ENCODE peak calls at places on chromosomes 7 and 10, in ten cellular contexts. One of them, this sample, is unnamed.

GRCh38 chr10:6349846-6350245 is 147.1 kb downstream of the PFKFB3 start:
- DNase-seq in SW 1271: no peak
- DNase-seq in EL: no peak
- DNase-seq in GM10248: no peak
- DNase-seq in glomerular endothelial cell: no peak
- DNase-seq in stimulated activated CD8-positive, alpha-beta memory T cell treated with anti-CD3 and anti-CD28 coated beads, Interleukin-4, amount 100 ng/mL, for 24 hours: no peak
- DNase-seq in Karpas-422: no peak
- DNase-seq in progenitor cell of endocrine pancreas: no peak
- DNase-seq in fibroblast of mammary gland: no peak
- DNase-seq in EH: no peak
- DNase-seq in this sample: no peak

GRCh38 chr10:69439350-69439739 is 11.9 kb upstream of the TSPAN15 start:
- DNase-seq in SW 1271: no peak
- DNase-seq in EL: peak
- DNase-seq in GM10248: no peak
- DNase-seq in glomerular endothelial cell: no peak
- DNase-seq in stimulated activated CD8-positive, alpha-beta memory T cell treated with anti-CD3 and anti-CD28 coated beads, Interleukin-4, amount 100 ng/mL, for 24 hours: no peak
- DNase-seq in Karpas-422: no peak
- DNase-seq in progenitor cell of endocrine pancreas: no peak
- DNase-seq in fibroblast of mammary gland: peak
- DNase-seq in EH: peak
- DNase-seq in this sample: no peak

GRCh38 chr10:47282005-47282656 is 17.9 kb upstream of the GDF10 start:
- DNase-seq in SW 1271: no peak
- DNase-seq in EL: no peak
- DNase-seq in GM10248: no peak
- DNase-seq in glomerular endothelial cell: no peak
- DNase-seq in stimulated activated CD8-positive, alpha-beta memory T cell treated with anti-CD3 and anti-CD28 coated beads, Interleukin-4, amount 100 ng/mL, for 24 hours: no peak
- DNase-seq in Karpas-422: no peak
- DNase-seq in progenitor cell of endocrine pancreas: no peak
- DNase-seq in fibroblast of mammary gland: no peak
- DNase-seq in EH: no peak
- DNase-seq in this sample: no peak

GRCh38 chr10:78571286-78571685 is 497.5 kb upstream of the ZMIZ1 start:
- DNase-seq in SW 1271: no peak
- DNase-seq in EL: no peak
- DNase-seq in GM10248: no peak
- DNase-seq in glomerular endothelial cell: no peak
- DNase-seq in stimulated activated CD8-positive, alpha-beta memory T cell treated with anti-CD3 and anti-CD28 coated beads, Interleukin-4, amount 100 ng/mL, for 24 hours: no peak
- DNase-seq in Karpas-422: no peak
- DNase-seq in progenitor cell of endocrine pancreas: no peak
- DNase-seq in fibroblast of mammary gland: no peak
- DNase-seq in EH: no peak
- DNase-seq in this sample: no peak

GRCh38 chr10:4519691-4520402 is 306.2 kb upstream of the AKR1E2 start:
- DNase-seq in SW 1271: no peak
- DNase-seq in EL: peak
- DNase-seq in GM10248: no peak
- DNase-seq in glomerular endothelial cell: no peak
- DNase-seq in stimulated activated CD8-positive, alpha-beta memory T cell treated with anti-CD3 and anti-CD28 coated beads, Interleukin-4, amount 100 ng/mL, for 24 hours: no peak
- DNase-seq in Karpas-422: no peak
- DNase-seq in progenitor cell of endocrine pancreas: no peak
- DNase-seq in fibroblast of mammary gland: peak
- DNase-seq in EH: peak
- DNase-seq in this sample: no peak

GRCh38 chr7:93178213-93178612 is 30.0 kb upstream of the SAMD9L start:
- DNase-seq in SW 1271: peak
- DNase-seq in EL: no peak
- DNase-seq in GM10248: no peak
- DNase-seq in glomerular endothelial cell: no peak
- DNase-seq in stimulated activated CD8-positive, alpha-beta memory T cell treated with anti-CD3 and anti-CD28 coated beads, Interleukin-4, amount 100 ng/mL, for 24 hours: no peak
- DNase-seq in Karpas-422: peak
- DNase-seq in progenitor cell of endocrine pancreas: no peak
- DNase-seq in fibroblast of mammary gland: peak
- DNase-seq in EH: peak
- DNase-seq in this sample: no peak

GRCh38 chr10:73065441-73065840 is 31.2 kb downstream of the P4HA1 start:
- DNase-seq in SW 1271: no peak
- DNase-seq in EL: no peak
- DNase-seq in GM10248: no peak
- DNase-seq in glomerular endothelial cell: no peak
- DNase-seq in stimulated activated CD8-positive, alpha-beta memory T cell treated with anti-CD3 and anti-CD28 coated beads, Interleukin-4, amount 100 ng/mL, for 24 hours: no peak
- DNase-seq in Karpas-422: no peak
- DNase-seq in progenitor cell of endocrine pancreas: no peak
- DNase-seq in fibroblast of mammary gland: no peak
- DNase-seq in EH: peak
- DNase-seq in this sample: no peak

GRCh38 chr7:151817981-151818673 is 58.8 kb downstream of the PRKAG2 start:
- DNase-seq in SW 1271: no peak
- DNase-seq in EL: no peak
- DNase-seq in GM10248: no peak
- DNase-seq in glomerular endothelial cell: no peak
- DNase-seq in stimulated activated CD8-positive, alpha-beta memory T cell treated with anti-CD3 and anti-CD28 coated beads, Interleukin-4, amount 100 ng/mL, for 24 hours: no peak
- DNase-seq in Karpas-422: no peak
- DNase-seq in progenitor cell of endocrine pancreas: no peak
- DNase-seq in fibroblast of mammary gland: no peak
- DNase-seq in EH: no peak
- DNase-seq in this sample: no peak

GRCh38 chr10:42836771-42837468 is 54.3 kb downstream of the BMS1 start:
- DNase-seq in SW 1271: no peak
- DNase-seq in EL: peak
- DNase-seq in GM10248: no peak
- DNase-seq in glomerular endothelial cell: no peak
- DNase-seq in stimulated activated CD8-positive, alpha-beta memory T cell treated with anti-CD3 and anti-CD28 coated beads, Interleukin-4, amount 100 ng/mL, for 24 hours: no peak
- DNase-seq in Karpas-422: no peak
- DNase-seq in progenitor cell of endocrine pancreas: no peak
- DNase-seq in fibroblast of mammary gland: peak
- DNase-seq in EH: peak
- DNase-seq in this sample: no peak

GRCh38 chr7:154695836-154696235 is 307.1 kb downstream of the PAXIP1 start:
- DNase-seq in SW 1271: no peak
- DNase-seq in EL: no peak
- DNase-seq in GM10248: no peak
- DNase-seq in glomerular endothelial cell: no peak
- DNase-seq in stimulated activated CD8-positive, alpha-beta memory T cell treated with anti-CD3 and anti-CD28 coated beads, Interleukin-4, amount 100 ng/mL, for 24 hours: no peak
- DNase-seq in Karpas-422: no peak
- DNase-seq in progenitor cell of endocrine pancreas: no peak
- DNase-seq in fibroblast of mammary gland: no peak
- DNase-seq in EH: no peak
- DNase-seq in this sample: no peak

GRCh38 chr7:127751062-127751722 is 99.2 kb downstream of the SND1 start:
- DNase-seq in SW 1271: no peak
- DNase-seq in EL: peak
- DNase-seq in GM10248: no peak
- DNase-seq in glomerular endothelial cell: no peak
- DNase-seq in stimulated activated CD8-positive, alpha-beta memory T cell treated with anti-CD3 and anti-CD28 coated beads, Interleukin-4, amount 100 ng/mL, for 24 hours: no peak
- DNase-seq in Karpas-422: peak
- DNase-seq in progenitor cell of endocrine pancreas: no peak
- DNase-seq in fibroblast of mammary gland: peak
- DNase-seq in EH: peak
- DNase-seq in this sample: no peak

GRCh38 chr10:46299531-46300366 is 13.0 kb downstream of the ANTXRL start:
- DNase-seq in SW 1271: no peak
- DNase-seq in EL: no peak
- DNase-seq in GM10248: no peak
- DNase-seq in glomerular endothelial cell: no peak
- DNase-seq in stimulated activated CD8-positive, alpha-beta memory T cell treated with anti-CD3 and anti-CD28 coated beads, Interleukin-4, amount 100 ng/mL, for 24 hours: no peak
- DNase-seq in Karpas-422: no peak
- DNase-seq in progenitor cell of endocrine pancreas: no peak
- DNase-seq in fibroblast of mammary gland: no peak
- DNase-seq in EH: no peak
- DNase-seq in this sample: no peak

GRCh38 chr7:34247468-34247867 is 342.1 kb downstream of the BMPER start:
- DNase-seq in SW 1271: no peak
- DNase-seq in EL: peak
- DNase-seq in GM10248: no peak
- DNase-seq in glomerular endothelial cell: no peak
- DNase-seq in stimulated activated CD8-positive, alpha-beta memory T cell treated with anti-CD3 and anti-CD28 coated beads, Interleukin-4, amount 100 ng/mL, for 24 hours: no peak
- DNase-seq in Karpas-422: no peak
- DNase-seq in progenitor cell of endocrine pancreas: no peak
- DNase-seq in fibroblast of mammary gland: peak
- DNase-seq in EH: peak
- DNase-seq in this sample: no peak

GRCh38 chr7:120131096-120131839 is 141.7 kb upstream of the KCND2 start:
- DNase-seq in SW 1271: no peak
- DNase-seq in EL: no peak
- DNase-seq in GM10248: no peak
- DNase-seq in glomerular endothelial cell: no peak
- DNase-seq in stimulated activated CD8-positive, alpha-beta memory T cell treated with anti-CD3 and anti-CD28 coated beads, Interleukin-4, amount 100 ng/mL, for 24 hours: no peak
- DNase-seq in Karpas-422: no peak
- DNase-seq in progenitor cell of endocrine pancreas: no peak
- DNase-seq in fibroblast of mammary gland: peak
- DNase-seq in EH: no peak
- DNase-seq in this sample: no peak

GRCh38 chr7:11437987-11438386 is 394.0 kb downstream of the THSD7A start:
- DNase-seq in SW 1271: no peak
- DNase-seq in EL: no peak
- DNase-seq in GM10248: no peak
- DNase-seq in glomerular endothelial cell: no peak
- DNase-seq in stimulated activated CD8-positive, alpha-beta memory T cell treated with anti-CD3 and anti-CD28 coated beads, Interleukin-4, amount 100 ng/mL, for 24 hours: no peak
- DNase-seq in Karpas-422: no peak
- DNase-seq in progenitor cell of endocrine pancreas: no peak
- DNase-seq in fibroblast of mammary gland: peak
- DNase-seq in EH: no peak
- DNase-seq in this sample: no peak

GRCh38 chr7:151017953-151018420 is 6.3 kb downstream of the ATG9B start:
- DNase-seq in SW 1271: peak
- DNase-seq in EL: peak
- DNase-seq in GM10248: peak
- DNase-seq in glomerular endothelial cell: no peak
- DNase-seq in stimulated activated CD8-positive, alpha-beta memory T cell treated with anti-CD3 and anti-CD28 coated beads, Interleukin-4, amount 100 ng/mL, for 24 hours: peak
- DNase-seq in Karpas-422: peak
- DNase-seq in progenitor cell of endocrine pancreas: peak
- DNase-seq in fibroblast of mammary gland: peak
- DNase-seq in EH: peak
- DNase-seq in this sample: peak

GRCh38 chr7:139976055-139976837 is 86.5 kb downstream of the PARP12 start:
- DNase-seq in SW 1271: no peak
- DNase-seq in EL: no peak
- DNase-seq in GM10248: no peak
- DNase-seq in glomerular endothelial cell: no peak
- DNase-seq in stimulated activated CD8-positive, alpha-beta memory T cell treated with anti-CD3 and anti-CD28 coated beads, Interleukin-4, amount 100 ng/mL, for 24 hours: no peak
- DNase-seq in Karpas-422: no peak
- DNase-seq in progenitor cell of endocrine pancreas: no peak
- DNase-seq in fibroblast of mammary gland: no peak
- DNase-seq in EH: no peak
- DNase-seq in this sample: no peak

GRCh38 chr10:128013626-128014025 is 106.7 kb downstream of the PTPRE start:
- DNase-seq in SW 1271: no peak
- DNase-seq in EL: no peak
- DNase-seq in GM10248: no peak
- DNase-seq in glomerular endothelial cell: no peak
- DNase-seq in stimulated activated CD8-positive, alpha-beta memory T cell treated with anti-CD3 and anti-CD28 coated beads, Interleukin-4, amount 100 ng/mL, for 24 hours: no peak
- DNase-seq in Karpas-422: no peak
- DNase-seq in progenitor cell of endocrine pancreas: no peak
- DNase-seq in fibroblast of mammary gland: no peak
- DNase-seq in EH: no peak
- DNase-seq in this sample: no peak

GRCh38 chr10:77643795-77644468 is 6.3 kb upstream of the KCNMA1 start:
- DNase-seq in SW 1271: peak
- DNase-seq in EL: peak
- DNase-seq in GM10248: no peak
- DNase-seq in glomerular endothelial cell: no peak
- DNase-seq in stimulated activated CD8-positive, alpha-beta memory T cell treated with anti-CD3 and anti-CD28 coated beads, Interleukin-4, amount 100 ng/mL, for 24 hours: no peak
- DNase-seq in Karpas-422: peak
- DNase-seq in progenitor cell of endocrine pancreas: no peak
- DNase-seq in fibroblast of mammary gland: peak
- DNase-seq in EH: peak
- DNase-seq in this sample: no peak

GRCh38 chr7:1176891-1177373 is 16.9 kb upstream of the ZFAND2A start:
- DNase-seq in SW 1271: peak
- DNase-seq in EL: peak
- DNase-seq in GM10248: peak
- DNase-seq in glomerular endothelial cell: no peak
- DNase-seq in stimulated activated CD8-positive, alpha-beta memory T cell treated with anti-CD3 and anti-CD28 coated beads, Interleukin-4, amount 100 ng/mL, for 24 hours: peak
- DNase-seq in Karpas-422: peak
- DNase-seq in progenitor cell of endocrine pancreas: peak
- DNase-seq in fibroblast of mammary gland: peak
- DNase-seq in EH: peak
- DNase-seq in this sample: peak

GRCh38 chr10:99430116-99430450 is 341 bp downstream of the GOT1 start:
- DNase-seq in SW 1271: no peak
- DNase-seq in EL: no peak
- DNase-seq in GM10248: no peak
- DNase-seq in glomerular endothelial cell: no peak
- DNase-seq in stimulated activated CD8-positive, alpha-beta memory T cell treated with anti-CD3 and anti-CD28 coated beads, Interleukin-4, amount 100 ng/mL, for 24 hours: no peak
- DNase-seq in Karpas-422: no peak
- DNase-seq in progenitor cell of endocrine pancreas: no peak
- DNase-seq in fibroblast of mammary gland: peak
- DNase-seq in EH: no peak
- DNase-seq in this sample: no peak

GRCh38 chr7:132140341-132140740 is 435.9 kb downstream of the PLXNA4 start:
- DNase-seq in SW 1271: no peak
- DNase-seq in EL: no peak
- DNase-seq in GM10248: no peak
- DNase-seq in glomerular endothelial cell: no peak
- DNase-seq in stimulated activated CD8-positive, alpha-beta memory T cell treated with anti-CD3 and anti-CD28 coated beads, Interleukin-4, amount 100 ng/mL, for 24 hours: no peak
- DNase-seq in Karpas-422: no peak
- DNase-seq in progenitor cell of endocrine pancreas: no peak
- DNase-seq in fibroblast of mammary gland: no peak
- DNase-seq in EH: no peak
- DNase-seq in this sample: no peak

GRCh38 chr10:121736315-121737002 is 138.2 kb upstream of the FGFR2 start:
- DNase-seq in SW 1271: no peak
- DNase-seq in EL: no peak
- DNase-seq in GM10248: no peak
- DNase-seq in glomerular endothelial cell: no peak
- DNase-seq in stimulated activated CD8-positive, alpha-beta memory T cell treated with anti-CD3 and anti-CD28 coated beads, Interleukin-4, amount 100 ng/mL, for 24 hours: no peak
- DNase-seq in Karpas-422: no peak
- DNase-seq in progenitor cell of endocrine pancreas: no peak
- DNase-seq in fibroblast of mammary gland: no peak
- DNase-seq in EH: no peak
- DNase-seq in this sample: no peak

GRCh38 chr10:74078037-74078436 is 72.6 kb downstream of the AP3M1 start:
- DNase-seq in SW 1271: peak
- DNase-seq in EL: peak
- DNase-seq in GM10248: no peak
- DNase-seq in glomerular endothelial cell: no peak
- DNase-seq in stimulated activated CD8-positive, alpha-beta memory T cell treated with anti-CD3 and anti-CD28 coated beads, Interleukin-4, amount 100 ng/mL, for 24 hours: peak
- DNase-seq in Karpas-422: peak
- DNase-seq in progenitor cell of endocrine pancreas: no peak
- DNase-seq in fibroblast of mammary gland: peak
- DNase-seq in EH: peak
- DNase-seq in this sample: peak

GRCh38 chr10:73094986-73095478 is 1.6 kb downstream of the P4HA1 start:
- DNase-seq in SW 1271: no peak
- DNase-seq in EL: no peak
- DNase-seq in GM10248: no peak
- DNase-seq in glomerular endothelial cell: no peak
- DNase-seq in stimulated activated CD8-positive, alpha-beta memory T cell treated with anti-CD3 and anti-CD28 coated beads, Interleukin-4, amount 100 ng/mL, for 24 hours: no peak
- DNase-seq in Karpas-422: no peak
- DNase-seq in progenitor cell of endocrine pancreas: no peak
- DNase-seq in fibroblast of mammary gland: no peak
- DNase-seq in EH: no peak
- DNase-seq in this sample: no peak

GRCh38 chr7:153404124-153404523 is 644.6 kb downstream of the ACTR3B start:
- DNase-seq in SW 1271: no peak
- DNase-seq in EL: no peak
- DNase-seq in GM10248: no peak
- DNase-seq in glomerular endothelial cell: no peak
- DNase-seq in stimulated activated CD8-positive, alpha-beta memory T cell treated with anti-CD3 and anti-CD28 coated beads, Interleukin-4, amount 100 ng/mL, for 24 hours: no peak
- DNase-seq in Karpas-422: no peak
- DNase-seq in progenitor cell of endocrine pancreas: no peak
- DNase-seq in fibroblast of mammary gland: no peak
- DNase-seq in EH: no peak
- DNase-seq in this sample: no peak

GRCh38 chr10:124641282-124642075 is 102.7 kb downstream of the FAM53B start:
- DNase-seq in SW 1271: no peak
- DNase-seq in EL: peak
- DNase-seq in GM10248: peak
- DNase-seq in glomerular endothelial cell: no peak
- DNase-seq in stimulated activated CD8-positive, alpha-beta memory T cell treated with anti-CD3 and anti-CD28 coated beads, Interleukin-4, amount 100 ng/mL, for 24 hours: no peak
- DNase-seq in Karpas-422: no peak
- DNase-seq in progenitor cell of endocrine pancreas: no peak
- DNase-seq in fibroblast of mammary gland: peak
- DNase-seq in EH: peak
- DNase-seq in this sample: no peak

GRCh38 chr7:17679427-17679826 is 260.9 kb downstream of the SNX13 start:
- DNase-seq in SW 1271: no peak
- DNase-seq in EL: peak
- DNase-seq in GM10248: no peak
- DNase-seq in glomerular endothelial cell: no peak
- DNase-seq in stimulated activated CD8-positive, alpha-beta memory T cell treated with anti-CD3 and anti-CD28 coated beads, Interleukin-4, amount 100 ng/mL, for 24 hours: no peak
- DNase-seq in Karpas-422: no peak
- DNase-seq in progenitor cell of endocrine pancreas: no peak
- DNase-seq in fibroblast of mammary gland: peak
- DNase-seq in EH: peak
- DNase-seq in this sample: no peak

This sample was measured in activated T-helper 9 cell treated with anti-CD3 and anti-CD28 coated beads, Interleukin-2, amount 50 U/mL, for 16 hours.